ENCODE peak calls at places on chromosomes 5 and 9, in four cellular contexts. Z, D, F and M are unnamed samples.

GRCh38 chr9:75715360-75715759 is 175.1 kb upstream of the PCSK5 start:
- DNase-seq in D (no peak), Z (no peak), F (no peak), M (no peak)

GRCh38 chr9:87596862-87597261 is 99.2 kb downstream of the DAPK1 start:
- DNase-seq in F (no peak), Z (no peak), D (peak), M (no peak)

GRCh38 chr5:135834639-135835529 is at the start of gene SLC25A48:
- DNase-seq in Z (peak), F (peak), D (peak), M (peak)

GRCh38 chr5:96875805-96876291 is 452 bp upstream of the ERAP2 start:
- DNase-seq in F (no peak), Z (no peak), D (no peak), M (no peak)

GRCh38 chr9:18606831-18607230 is 132.9 kb downstream of the ADAMTSL1 start:
- DNase-seq in Z (no peak), F (no peak), D (peak), M (no peak)

GRCh38 chr9:127496974-127497373 is 45.7 kb downstream of the LRSAM1 start:
- DNase-seq in F (no peak), Z (no peak), D (no peak), M (no peak)

GRCh38 chr9:19133549-19134345 is 6.5 kb upstream of the PLIN2 start:
- DNase-seq in D (no peak), Z (no peak), F (no peak), M (no peak)

GRCh38 chr9:127700594-127701255 is 6.1 kb upstream of the CFAP157 start:
- DNase-seq in D (no peak), F (no peak), Z (no peak), M (no peak)

GRCh38 chr9:22447607-22448305 is 1.1 kb downstream of the DMRTA1 start:
- DNase-seq in Z (no peak), D (no peak), F (no peak), M (no peak)

GRCh38 chr5:19790811-19791466 is 197.1 kb downstream of the CDH18 start:
- DNase-seq in F (no peak), D (no peak), Z (no peak), M (no peak)
- TF ChIP-seq CTCF in F (no peak), D (no peak), Z (no peak), M (no peak)

DNA sequence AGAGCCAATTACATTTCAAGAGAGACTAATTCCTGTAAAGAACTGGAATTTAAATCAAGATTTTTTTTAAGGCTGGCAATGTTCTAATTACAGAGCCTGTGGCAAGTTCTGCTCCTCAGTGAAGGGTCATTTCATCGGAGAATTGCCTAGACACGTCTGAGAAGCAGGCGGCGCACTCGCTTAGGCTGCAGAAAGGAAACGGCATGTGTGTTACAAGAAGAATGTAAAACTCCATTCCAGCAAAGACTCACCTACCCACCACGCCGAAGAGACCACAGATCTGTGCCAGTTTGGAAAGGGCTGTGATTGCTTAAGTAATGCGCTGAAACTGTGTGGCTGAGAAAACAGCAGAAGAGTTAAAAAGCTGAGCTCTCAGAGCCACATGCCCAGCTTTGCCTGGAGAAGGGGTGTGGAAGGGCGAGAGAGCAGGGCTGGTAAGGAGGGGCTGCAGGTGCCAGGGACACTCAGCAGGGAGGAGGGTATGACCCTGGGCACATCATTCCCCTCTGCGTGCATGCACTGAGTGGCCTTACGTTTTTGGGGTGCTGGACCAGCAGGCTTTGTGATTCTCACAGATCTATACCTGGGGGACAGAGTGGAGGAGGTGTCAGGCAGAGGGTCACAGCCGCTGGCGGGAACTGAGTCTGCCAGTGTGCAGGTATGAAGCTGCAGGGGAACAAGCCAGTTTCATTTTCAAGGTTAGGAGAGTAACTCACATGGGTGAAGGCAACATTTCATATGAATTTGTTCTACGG is 17.8 kb upstream of the SLC25A51 start:
- DNase-seq in D (no peak), Z (no peak), F (no peak), M (no peak)
- TF ChIP-seq CTCF in D (no peak), Z (no peak), F (no peak), M (no peak)

GRCh38 chr5:160253441-160253840 is 24.1 kb downstream of the FABP6 start:
- DNase-seq in Z (no peak), F (no peak), D (no peak), M (no peak)
- TF ChIP-seq CTCF in Z (no peak), F (no peak), D (no peak), M (no peak)

GRCh38 chr5:141692533-141692888 is 10.5 kb upstream of the ARAP3 start:
- DNase-seq in D (no peak), F (no peak), Z (no peak), M (no peak)

GRCh38 chr5:141694479-141694878 is 12.4 kb upstream of the ARAP3 start:
- DNase-seq in Z (no peak), D (no peak), F (no peak), M (no peak)

GRCh38 chr5:141691867-141692532 is 10.0 kb upstream of the ARAP3 start:
- DNase-seq in D (peak), Z (peak), F (peak), M (peak)

GRCh38 chr5:141691286-141691866 is 9.3 kb upstream of the ARAP3 start:
- DNase-seq in D (no peak), F (no peak), Z (no peak), M (no peak)

GRCh38 chr5:141692919-141693848 is 11.2 kb upstream of the ARAP3 start:
- DNase-seq in D (peak), Z (no peak), F (no peak), M (no peak)
- TF ChIP-seq CTCF in D (no peak), Z (no peak), F (no peak), M (no peak)

GRCh38 chr5:57302164-57302563 is 128.3 kb downstream of the GPBP1 start:
- DNase-seq in D (peak), Z (peak), F (no peak), M (no peak)

GRCh38 chr5:57306359-57306758 is 132.5 kb downstream of the GPBP1 start:
- DNase-seq in D (no peak), Z (no peak), F (no peak), M (no peak)

GRCh38 chr5:57304931-57305330 is 131.1 kb downstream of the GPBP1 start:
- DNase-seq in Z (no peak), D (no peak), F (no peak), M (no peak)

GRCh38 chr5:57302643-57303042 is 128.8 kb downstream of the GPBP1 start:
- DNase-seq in F (no peak), D (peak), Z (no peak), M (no peak)

DNA sequence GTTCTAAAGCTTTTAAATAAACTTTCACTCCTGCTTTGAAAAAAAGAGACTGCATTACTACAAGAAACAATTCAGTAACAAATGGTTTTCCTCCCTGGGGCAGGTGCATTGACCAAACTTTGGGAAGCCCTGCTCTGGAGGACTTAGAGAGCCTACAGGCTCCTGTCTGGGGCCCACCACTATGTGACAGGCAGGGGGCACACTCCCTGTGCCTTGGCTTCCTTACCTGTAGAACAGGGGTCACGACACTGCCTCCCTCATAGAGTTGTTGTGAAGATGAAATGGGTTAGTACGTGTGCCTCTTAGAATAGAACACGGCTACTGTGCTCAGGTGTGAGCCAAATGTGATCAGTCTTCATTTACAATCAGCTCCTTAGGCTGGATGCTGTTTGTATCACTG is 130.1 kb downstream of the GPBP1 start:
- DNase-seq in D (no peak), Z (no peak), F (no peak), M (no peak)
- TF ChIP-seq CTCF in D (no peak), Z (peak), F (no peak), M (peak)

GRCh38 chr5:143311428-143311827 is 92.1 kb downstream of the NR3C1 start:
- DNase-seq in Z (no peak), F (no peak), D (peak), M (no peak)

GRCh38 chr5:143312822-143313221 is 90.7 kb downstream of the NR3C1 start:
- DNase-seq in D (no peak), F (no peak), Z (no peak), M (no peak)

GRCh38 chr5:143313298-143313852 is 90.1 kb downstream of the NR3C1 start:
- DNase-seq in F (no peak), D (no peak), Z (no peak), M (no peak)

GRCh38 chr5:143309661-143310431 is 93.6 kb downstream of the NR3C1 start:
- DNase-seq in F (no peak), D (peak), Z (no peak), M (no peak)

DNA sequence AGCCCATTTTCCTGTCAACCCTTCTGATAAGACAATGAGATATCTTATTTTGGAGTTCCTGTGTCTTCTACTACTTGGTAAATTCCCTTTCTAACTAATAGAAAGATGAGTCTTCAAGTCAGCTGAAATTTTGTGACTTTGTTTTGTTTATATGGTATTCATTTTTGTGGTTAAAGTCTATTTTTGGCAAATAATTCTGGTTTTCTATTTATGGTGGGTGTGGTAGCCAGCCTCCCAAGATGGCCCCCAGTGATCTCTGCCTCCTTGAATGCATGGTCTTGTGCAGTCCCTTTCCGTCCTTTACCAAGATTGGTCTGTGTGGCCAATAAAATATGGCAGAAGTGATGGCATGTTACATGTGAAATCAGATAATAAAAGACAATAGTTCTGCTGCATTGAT is 91.5 kb downstream of the NR3C1 start:
- DNase-seq in Z (no peak), F (no peak), D (no peak), M (no peak)
- TF ChIP-seq CTCF in Z (no peak), F (no peak), D (no peak), M (no peak)